ENCODE peak calls at places on chromosomes 5 and 9, in eight cellular contexts. V is GM12878, E is SK-N-SH, W is HCT116, S is HepG2, K is K562, C is endothelial cell of umbilical vein, F is H1. Z is an unnamed sample.
A peak's percentile ranks its signal among the peaks of the same experiment; 100 is the strongest.

GRCh38 chr5:33046091-33046490 is 335.0 kb downstream of the NPR3 start:
- DNase-seq in V (no peak), E (no peak), W (no peak), S (no peak), K (no peak), C (peak; percentile 8), F (no peak), Z (no peak)

GRCh38 chr5:150659360-150660107 is 1.5 kb upstream of the MYOZ3 start:
- DNase-seq in V (no peak), E (peak; percentile 9), W (no peak), S (no peak), K (no peak), C (no peak), F (no peak), Z (no peak)

GRCh38 chr5:141604318-141604717 is 14.5 kb downstream of the DIAPH1 start:
- DNase-seq in V (no peak), E (no peak), W (peak; percentile 70), S (peak; percentile 68), K (peak; percentile 86), C (peak; percentile 45), F (no peak), Z (no peak)

GRCh38 chr5:125367702-125368101 is 621.3 kb upstream of the ZNF608 start:
- DNase-seq in V (no peak), E (no peak), W (no peak), S (no peak), K (no peak), C (no peak), F (no peak), Z (no peak)

GRCh38 chr9:109414125-109414785 is 83.9 kb downstream of the PTPN3 start:
- DNase-seq in V (no peak), E (no peak), W (no peak), S (no peak), K (no peak), C (no peak), F (no peak), Z (no peak)

GRCh38 chr9:82148849-82149544 is 160.4 kb downstream of the SPATA31D1 start:
- DNase-seq in V (no peak), E (peak; percentile 71), W (no peak), S (no peak), K (no peak), C (no peak), F (no peak), Z (no peak)

GRCh38 chr5:81904166-81904565 is 67.7 kb upstream of the ATG10 start:
- DNase-seq in V (no peak), E (no peak), W (no peak), S (no peak), K (peak; percentile 11), C (no peak), F (no peak), Z (no peak)

GRCh38 chr9:116686693-116687073 is 422 bp upstream of the TRIM32 start:
- DNase-seq in V (no peak), E (no peak), W (no peak), S (peak; percentile 10), K (peak; percentile 15), C (no peak), F (no peak), Z (no peak)

GRCh38 chr9:6930827-6931226 is 173.1 kb downstream of the KDM4C start:
- DNase-seq in V (no peak), E (no peak), W (no peak), S (no peak), K (no peak), C (no peak), F (no peak), Z (no peak)

GRCh38 chr5:133242221-133242835 is 190.5 kb downstream of the HSPA4 start:
- DNase-seq in V (peak; percentile 55), E (no peak), W (no peak), S (no peak), K (no peak), C (no peak), F (no peak), Z (no peak)

DNA sequence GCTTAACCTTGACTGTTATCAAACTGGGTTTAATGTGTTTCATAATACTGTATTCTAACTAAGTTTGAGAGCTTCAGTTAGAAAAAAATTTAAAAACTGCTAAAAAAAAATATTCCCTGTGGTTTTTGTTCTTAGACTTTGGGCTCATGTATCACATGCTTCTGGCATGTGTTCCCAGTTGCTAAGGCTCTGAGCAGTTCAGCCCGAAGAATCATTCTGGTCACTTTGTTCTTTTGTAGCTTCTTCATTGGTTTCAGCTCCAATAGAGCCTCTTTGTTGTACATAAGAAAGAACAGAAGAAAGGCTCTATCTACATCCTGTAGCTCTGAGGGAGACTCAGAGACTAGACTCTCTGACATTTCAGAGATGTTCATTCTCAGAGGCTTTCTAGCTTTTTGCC is 25.6 kb downstream of the KCNN2 start:
- DNase-seq in V (no peak), E (no peak), W (no peak), S (no peak), K (no peak), C (no peak), F (no peak), Z (no peak)
- H3K9ac ChIP-seq in V (no peak overlapping the region), E (no peak overlapping the region), W (no peak overlapping the region), S (no peak overlapping the region), K (no peak overlapping the region), C (no peak overlapping the region), F (no peak overlapping the region), Z (no peak overlapping the region)

DNA sequence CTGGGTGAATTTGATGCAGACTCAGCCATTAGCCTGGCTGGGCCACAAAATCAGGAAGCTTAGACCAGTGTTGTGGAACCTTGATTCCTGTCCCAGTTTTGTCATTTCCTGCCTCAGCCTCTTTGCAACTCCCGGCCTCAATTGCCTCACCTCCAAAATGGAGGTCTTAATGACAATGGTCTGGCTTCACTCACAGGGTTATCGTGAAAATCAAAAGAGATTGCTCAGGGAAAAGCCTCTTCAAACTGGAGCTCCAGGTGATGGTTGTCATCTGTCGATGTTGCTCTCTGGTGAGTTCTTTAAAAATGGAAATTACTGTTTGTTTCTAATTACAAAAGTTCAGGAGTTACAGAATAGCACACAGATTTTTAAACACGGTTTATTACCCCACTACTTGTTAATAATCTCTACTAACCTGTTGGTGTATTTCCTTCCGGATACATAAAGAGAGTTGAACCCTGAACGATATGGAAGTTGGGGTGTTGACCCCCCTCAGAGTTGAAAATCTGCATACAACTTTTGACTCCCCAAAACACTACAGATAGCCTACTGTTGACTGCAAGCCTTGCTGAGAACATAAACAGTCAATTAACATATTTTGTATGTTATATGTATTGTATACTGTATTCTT is 109.9 kb upstream of the CPEB4 start:
- DNase-seq in V (no peak), E (no peak), W (no peak), S (no peak), K (no peak), C (peak; percentile 28), F (no peak), Z (no peak)
- TF ChIP-seq POLR2AphosphoS5 in V (no peak), E (no peak), W (no peak), S (no peak), K (no peak), C (no peak), F (no peak), Z (no peak)

GRCh38 chr9:5435912-5436311 is 1.8 kb downstream of the PLGRKT start:
- DNase-seq in V (no peak), E (no peak), W (no peak), S (no peak), K (no peak), C (no peak), F (no peak), Z (no peak)
- H3K9ac ChIP-seq in V (no peak overlapping the region), E (no peak overlapping the region), W (no peak overlapping the region), S (no peak overlapping the region), K (no peak overlapping the region), C (no peak overlapping the region), F (no peak overlapping the region), Z (no peak overlapping the region)

GRCh38 chr5:61347088-61347487 is 15.0 kb downstream of the ZSWIM6 start:
- DNase-seq in V (no peak), E (no peak), W (no peak), S (peak; percentile 51), K (no peak), C (no peak), F (no peak), Z (no peak)

GRCh38 chr5:61342066-61342465 is 10.0 kb downstream of the ZSWIM6 start:
- DNase-seq in V (no peak), E (no peak), W (no peak), S (no peak), K (no peak), C (peak; percentile 71), F (no peak), Z (no peak)

GRCh38 chr5:61346511-61346910 is 14.5 kb downstream of the ZSWIM6 start:
- DNase-seq in V (no peak), E (no peak), W (no peak), S (no peak), K (no peak), C (peak; percentile 70), F (no peak), Z (no peak)

GRCh38 chr5:61340775-61341361 is 8.8 kb downstream of the ZSWIM6 start:
- DNase-seq in V (no peak), E (no peak), W (no peak), S (no peak), K (no peak), C (no peak), F (no peak), Z (no peak)

GRCh38 chr5:61344187-61344944 is 12.3 kb downstream of the ZSWIM6 start:
- DNase-seq in V (no peak), E (peak; percentile 21), W (no peak), S (no peak), K (no peak), C (peak; percentile 23), F (no peak), Z (no peak)
- TF ChIP-seq POLR2AphosphoS5 in V (no peak), E (no peak), W (no peak), S (no peak), K (no peak), C (no peak), F (no peak), Z (no peak)

DNA sequence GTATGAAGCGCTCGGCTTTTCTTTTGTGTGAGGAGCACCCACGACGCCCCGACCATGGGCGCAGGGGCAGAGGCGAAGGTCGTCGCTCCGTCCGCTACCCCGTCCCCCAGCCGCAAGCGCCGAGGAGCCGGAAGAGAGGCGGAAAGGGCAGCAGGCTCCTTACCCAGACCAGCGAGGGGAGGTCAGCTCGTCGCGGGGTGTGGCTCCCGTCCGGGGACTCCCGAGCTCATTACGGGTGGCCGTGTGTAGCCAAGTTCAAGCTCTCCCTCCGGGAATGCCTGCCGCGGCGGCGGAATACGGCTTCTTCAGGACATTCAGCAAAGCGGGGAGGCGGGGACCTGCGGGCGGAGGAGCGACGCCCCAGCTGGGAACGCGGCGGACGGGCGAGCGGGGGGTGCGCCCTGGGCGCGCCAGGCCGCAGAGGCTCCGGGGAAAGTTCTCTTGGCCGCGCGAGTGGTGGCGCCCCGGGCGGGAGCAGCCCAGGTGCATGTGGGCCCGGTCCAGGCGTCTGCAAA is 576 bp upstream of the EPB41L4A start:
- DNase-seq in V (no peak), E (peak; percentile 77), W (peak; percentile 13), S (no peak), K (peak; percentile 37), C (peak; percentile 69), F (no peak), Z (no peak)
- H3K9ac ChIP-seq in V (no peak overlapping the region), E (no peak overlapping the region), W (peak overlapping the region; percentile 38), S (no peak overlapping the region), K (no peak overlapping the region), C (peak overlapping the region; percentile 74), F (no peak overlapping the region), Z (no peak overlapping the region)